ENCODE peak calls at places on chromosomes 11 and 22, in seven cellular contexts. D is MM.1S, N is endothelial cell of umbilical vein, Y is fibroblast of the aortic adventitia, Z is GM20000, R is Calu3, P is H1. G is an unnamed sample.
A peak's percentile ranks its signal among the peaks of the same experiment; 100 is the strongest.

GRCh38 chr11:76653674-76654309 is 16.8 kb downstream of the LRRC32 start:
- DNase-seq in D (no peak), N (no peak), Y (peak; percentile 94), Z (no peak), R (no peak), P (no peak), G (peak; percentile 55)

GRCh38 chr11:118147502-118147901 is 5.1 kb downstream of the SCN4B start:
- DNase-seq in D (no peak), N (no peak), Y (no peak), Z (no peak), R (no peak), P (no peak), G (no peak)

GRCh38 chr11:976431-977160 is 50.9 kb downstream of the AP2A2 start:
- DNase-seq in D (no peak), N (no peak), Y (peak; percentile 42), Z (no peak), R (no peak), P (no peak), G (no peak)

GRCh38 chr22:41229730-41230398 is 10.9 kb downstream of the CHADL start:
- DNase-seq in D (no peak), N (peak; percentile 83), Y (no peak), Z (no peak), R (no peak), P (no peak), G (no peak)

GRCh38 chr11:73335204-73335923 is 27.3 kb downstream of the ARHGEF17 start:
- DNase-seq in D (peak; percentile 68), N (peak; percentile 88), Y (peak; percentile 87), Z (peak; percentile 85), R (peak; percentile 90), P (peak; percentile 98), G (no peak)

GRCh38 chr11:17972987-17973386 is 39.9 kb downstream of the SERGEF start:
- DNase-seq in D (no peak), N (peak; percentile 44), Y (peak; percentile 74), Z (peak; percentile 17), R (peak; percentile 32), P (peak; percentile 77), G (peak; percentile 85)

GRCh38 chr11:118311518-118311917 is 7.0 kb downstream of the CD3E start:
- DNase-seq in D (no peak), N (no peak), Y (no peak), Z (no peak), R (no peak), P (no peak), G (no peak)

GRCh38 chr22:29312218-29313125 is 3.0 kb downstream of the RASL10A start:
- DNase-seq in D (no peak), N (no peak), Y (no peak), Z (peak; percentile 45), R (no peak), P (peak; percentile 46), G (no peak)

GRCh38 chr22:48702573-48703264 is 1125.0 kb downstream of the BRD1 start:
- DNase-seq in D (no peak), N (no peak), Y (no peak), Z (no peak), R (peak; percentile 68), P (no peak), G (no peak)

GRCh38 chr11:26830218-26830617 is 108.4 kb upstream of the SLC5A12 start:
- DNase-seq in D (peak; percentile 10), N (no peak), Y (no peak), Z (no peak), R (no peak), P (no peak), G (no peak)

DNA sequence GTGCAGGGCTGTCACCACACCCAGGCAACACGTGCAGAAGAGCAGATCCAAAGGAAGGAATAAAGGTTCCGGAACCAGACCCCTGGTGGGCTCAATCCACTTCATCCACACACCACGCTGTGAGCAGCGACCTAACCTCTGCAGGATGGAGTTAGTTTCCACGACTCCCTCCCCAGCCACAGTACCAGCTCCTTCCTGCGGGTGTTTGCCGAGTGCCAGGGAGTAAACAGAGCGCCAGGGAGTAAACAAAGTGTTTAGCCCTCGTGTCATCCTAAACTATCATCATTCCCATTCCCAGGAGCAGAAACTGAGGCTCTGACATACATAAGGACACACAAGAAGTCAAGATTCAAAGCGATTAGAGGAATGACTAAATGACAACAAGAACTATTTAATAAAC is 261.3 kb downstream of the MN1 start:
- DNase-seq in D (no peak), N (no peak), Y (no peak), Z (no peak), R (no peak), P (no peak), G (no peak)
- TF ChIP-seq CTCF in D (no peak), N (no peak), Y (no peak), Z (no peak), R (no peak), P (no peak), G (no peak)

DNA sequence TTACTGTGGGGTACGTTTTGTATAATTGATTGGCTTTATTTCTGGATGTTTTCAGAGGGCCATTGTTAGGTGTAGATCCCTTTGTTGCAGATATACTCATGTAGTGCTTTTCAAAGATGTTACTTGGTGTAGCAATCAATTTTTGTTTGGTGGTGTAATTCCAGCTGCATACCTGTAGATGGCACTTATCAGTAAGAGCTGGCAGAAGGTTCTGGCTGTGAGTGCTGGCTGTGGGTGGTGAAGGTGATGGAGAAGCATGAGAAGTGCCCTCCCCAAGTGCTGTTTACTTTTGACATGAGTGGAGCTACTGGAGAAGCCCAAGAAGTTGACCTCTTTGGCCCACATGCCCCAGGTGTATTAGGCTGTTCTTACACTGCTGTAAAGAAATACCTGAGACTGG is 1074.9 kb downstream of the FAM181B start:
- DNase-seq in D (peak; percentile 54), N (no peak), Y (peak; percentile 19), Z (peak; percentile 14), R (no peak), P (no peak), G (no peak)
- TF ChIP-seq CTCF in D (peak; percentile 70), N (no peak), Y (peak; percentile 50), Z (peak; percentile 39), R (no peak), P (peak; percentile 19), G (peak; percentile 27)

GRCh38 chr11:115217726-115218311 is 286.4 kb downstream of the CADM1 start:
- DNase-seq in D (no peak), N (no peak), Y (no peak), Z (no peak), R (no peak), P (no peak), G (no peak)

GRCh38 chr11:115214644-115215305 is 289.4 kb downstream of the CADM1 start:
- DNase-seq in D (no peak), N (no peak), Y (no peak), Z (no peak), R (no peak), P (no peak), G (no peak)

GRCh38 chr11:115213007-115213406 is 291.2 kb downstream of the CADM1 start:
- DNase-seq in D (no peak), N (no peak), Y (no peak), Z (no peak), R (no peak), P (no peak), G (no peak)

GRCh38 chr11:115219378-115219777 is 284.8 kb downstream of the CADM1 start:
- DNase-seq in D (no peak), N (no peak), Y (no peak), Z (no peak), R (no peak), P (no peak), G (no peak)

DNA sequence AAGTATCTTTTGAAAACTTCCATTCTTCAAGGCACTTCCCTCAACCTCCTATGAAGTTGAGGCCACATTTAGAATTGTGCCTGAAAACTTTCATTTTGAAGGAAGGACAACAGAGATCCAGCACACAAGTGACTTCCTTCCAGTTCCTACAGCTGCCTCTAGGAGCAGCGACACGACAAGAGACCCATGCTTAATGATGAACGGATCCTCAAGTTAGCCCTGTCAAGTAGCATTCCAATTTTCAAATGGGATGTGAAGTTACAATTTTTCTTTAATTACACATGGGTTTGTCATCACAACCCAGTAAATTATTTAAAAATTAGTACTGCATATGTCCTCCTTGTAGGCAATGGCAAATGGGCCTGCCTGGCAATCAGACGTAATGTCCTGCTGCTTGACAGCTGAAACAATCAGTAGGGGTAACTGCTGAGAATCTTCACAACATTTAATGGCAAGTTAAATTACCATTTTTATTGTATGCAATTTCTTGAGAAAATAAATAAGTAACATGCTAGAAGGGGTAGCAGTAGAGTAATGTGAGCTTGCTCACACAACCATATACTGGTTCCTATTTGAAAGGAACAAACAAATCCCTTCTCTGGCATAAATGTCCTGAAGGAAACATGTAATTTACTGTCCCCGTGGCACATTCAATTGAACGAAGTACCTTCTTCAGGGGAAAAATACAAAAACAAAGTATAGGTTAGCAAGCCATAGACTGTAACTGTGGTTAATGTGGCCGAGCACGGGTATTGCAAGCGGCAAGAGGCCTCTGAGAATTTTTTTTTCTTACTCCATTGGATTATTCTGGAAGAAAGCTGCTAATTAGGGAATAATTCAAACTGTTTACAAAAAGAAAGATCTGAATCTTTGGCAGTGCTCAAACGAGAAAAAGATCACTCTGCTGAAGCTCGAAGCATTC is 288.3 kb downstream of the CADM1 start:
- DNase-seq in D (no peak), N (no peak), Y (no peak), Z (no peak), R (no peak), P (no peak), G (no peak)
- TF ChIP-seq CTCF in D (peak; percentile 34), N (no peak), Y (no peak), Z (no peak), R (no peak), P (peak; percentile 44), G (peak; percentile 34)

GRCh38 chr11:45208135-45208534 is 61.7 kb downstream of the PRDM11 start:
- DNase-seq in D (no peak), N (no peak), Y (no peak), Z (no peak), R (no peak), P (no peak), G (no peak)
- TF ChIP-seq CTCF in D (no peak), N (no peak), Y (no peak), Z (no peak), R (no peak), P (no peak), G (no peak)

DNA sequence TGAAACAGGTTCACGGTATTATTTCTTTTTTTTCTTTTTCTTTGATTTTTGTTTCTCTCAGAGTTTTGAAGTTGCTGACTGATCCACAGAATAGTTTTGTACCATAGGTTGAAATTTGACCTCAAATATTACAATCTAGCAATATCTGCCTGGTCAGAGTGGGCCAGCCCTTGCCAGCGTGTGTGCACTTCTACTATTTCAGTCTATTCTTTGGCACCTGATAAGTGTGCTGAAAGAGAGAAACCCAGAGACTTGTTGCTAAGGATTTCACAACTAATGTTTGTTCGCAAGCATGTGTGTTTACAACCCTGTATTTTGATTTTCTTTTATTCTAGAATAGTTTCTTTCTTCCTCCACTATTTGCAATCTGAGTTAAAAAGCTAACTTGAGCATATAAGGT is 1125.2 kb upstream of the CNTN5 start:
- DNase-seq in D (no peak), N (no peak), Y (no peak), Z (no peak), R (no peak), P (no peak), G (no peak)
- TF ChIP-seq CTCF in D (no peak), N (no peak), Y (no peak), Z (no peak), R (no peak), P (no peak), G (no peak)